ENCODE peak calls at places on chromosomes 11 and 22, in five cellular contexts. One of them, this sample, is unnamed.

GRCh38 chr22:47600791-47601400 is 838.4 kb downstream of the TBC1D22A start:
- DNase-seq in trophoblast cell: no peak
- DNase-seq in H9: no peak
- DNase-seq in H1: no peak
- DNase-seq in neuronal stem cell: no peak
- DNase-seq in this sample: no peak

GRCh38 chr11:132914600-132914999 is 617.7 kb downstream of the OPCML start:
- DNase-seq in neuronal stem cell: no peak
- DNase-seq in H1: no peak
- DNase-seq in trophoblast cell: no peak
- DNase-seq in H9: no peak
- DNase-seq in this sample: no peak

GRCh38 chr22:50677493-50678217 is 5.0 kb downstream of the SHANK3 start:
- DNase-seq in H9: no peak
- DNase-seq in trophoblast cell: no peak
- DNase-seq in neuronal stem cell: no peak
- DNase-seq in H1: no peak
- DNase-seq in this sample: no peak

GRCh38 chr11:65254724-65255123 is 7.0 kb upstream of the POLA2 start:
- DNase-seq in trophoblast cell: no peak
- DNase-seq in H1: no peak
- DNase-seq in H9: no peak
- DNase-seq in neuronal stem cell: no peak
- DNase-seq in this sample: no peak

GRCh38 chr11:83648610-83649467 is 362.7 kb upstream of the CCDC90B start:
- DNase-seq in H9: no peak
- DNase-seq in trophoblast cell: no peak
- DNase-seq in neuronal stem cell: peak
- DNase-seq in H1: no peak
- DNase-seq in this sample: peak

GRCh38 chr11:89487016-89487415 is 4.2 kb downstream of the NOX4 start:
- DNase-seq in H1: no peak
- DNase-seq in trophoblast cell: no peak
- DNase-seq in neuronal stem cell: no peak
- DNase-seq in H9: no peak
- DNase-seq in this sample: no peak

GRCh38 chr11:2530131-2530854 is 85.5 kb downstream of the KCNQ1 start:
- DNase-seq in trophoblast cell: no peak
- DNase-seq in H1: no peak
- DNase-seq in neuronal stem cell: no peak
- DNase-seq in H9: no peak
- DNase-seq in this sample: no peak

GRCh38 chr11:81995907-81996306 is 737.8 kb downstream of the FAM181B start:
- DNase-seq in neuronal stem cell: no peak
- DNase-seq in trophoblast cell: no peak
- DNase-seq in H9: no peak
- DNase-seq in H1: no peak
- DNase-seq in this sample: no peak

GRCh38 chr11:73325036-73325981 is 17.2 kb downstream of the ARHGEF17 start:
- DNase-seq in H9: no peak
- DNase-seq in H1: no peak
- DNase-seq in trophoblast cell: peak
- DNase-seq in neuronal stem cell: no peak
- DNase-seq in this sample: peak

GRCh38 chr11:70064011-70064725 is 13.9 kb upstream of the ANO1 start:
- DNase-seq in H9: peak
- DNase-seq in H1: no peak
- DNase-seq in neuronal stem cell: no peak
- DNase-seq in trophoblast cell: no peak
- DNase-seq in this sample: no peak

GRCh38 chr22:38504731-38505594 is 1.1 kb downstream of the DDX17 start:
- DNase-seq in neuronal stem cell: peak
- DNase-seq in H1: no peak
- DNase-seq in H9: no peak
- DNase-seq in trophoblast cell: no peak
- DNase-seq in this sample: peak

GRCh38 chr11:29100967-29101366 is 915.9 kb downstream of the KCNA4 start:
- DNase-seq in H1: no peak
- DNase-seq in trophoblast cell: no peak
- DNase-seq in neuronal stem cell: no peak
- DNase-seq in H9: no peak
- DNase-seq in this sample: no peak

GRCh38 chr11:63866211-63866610 is 27.3 kb downstream of the MARK2 start:
- DNase-seq in trophoblast cell: no peak
- DNase-seq in H9: no peak
- DNase-seq in H1: no peak
- DNase-seq in neuronal stem cell: no peak
- DNase-seq in this sample: peak

GRCh38 chr11:74472030-74472429 is 4.7 kb upstream of the KCNE3 start:
- DNase-seq in trophoblast cell: no peak
- DNase-seq in H1: no peak
- DNase-seq in H9: no peak
- DNase-seq in neuronal stem cell: no peak
- DNase-seq in this sample: no peak
- H2BK12ac ChIP-seq in trophoblast cell: no peak
- H2BK12ac ChIP-seq in H1: no peak
- H2BK12ac ChIP-seq in H9: no peak
- H2BK12ac ChIP-seq in neuronal stem cell: no peak
- H2BK12ac ChIP-seq in this sample: no peak

DNA sequence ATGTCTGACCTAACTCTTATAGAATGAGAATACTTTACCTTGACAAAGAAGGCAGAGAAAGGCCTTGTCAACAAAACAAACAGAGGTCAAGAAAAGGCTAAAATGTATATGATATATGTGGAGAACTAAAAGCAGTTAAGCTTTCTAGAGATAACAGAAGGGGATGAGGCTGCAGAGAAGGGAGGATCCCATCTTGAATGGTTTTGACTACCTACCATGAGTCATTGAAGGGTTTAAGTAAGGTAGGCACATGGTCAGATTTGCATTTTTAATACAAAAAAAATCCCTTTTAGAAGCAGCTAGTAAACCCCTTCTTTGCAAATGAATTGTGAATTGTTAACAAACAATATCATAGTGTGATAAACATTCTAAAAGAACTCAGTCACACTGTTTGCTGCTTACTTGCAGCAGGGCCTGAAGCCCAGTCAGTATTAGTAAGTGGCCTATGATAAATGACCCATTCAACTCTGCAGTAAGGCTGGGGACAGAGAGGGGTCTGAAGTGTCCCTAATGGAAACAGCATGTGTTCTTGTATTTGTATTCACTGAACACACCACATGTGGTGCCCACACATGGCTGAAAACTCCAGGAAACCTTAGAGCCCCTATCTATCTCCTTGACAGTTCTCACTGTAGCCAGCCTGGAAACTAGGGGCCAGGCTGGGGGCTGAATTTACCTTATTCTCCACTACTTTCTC is 328.8 kb upstream of the PITPNB start:
- DNase-seq in neuronal stem cell: no peak
- DNase-seq in H9: no peak
- DNase-seq in trophoblast cell: no peak
- DNase-seq in H1: no peak
- DNase-seq in this sample: no peak
- H2BK12ac ChIP-seq in neuronal stem cell: no peak
- H2BK12ac ChIP-seq in H9: no peak
- H2BK12ac ChIP-seq in trophoblast cell: peak
- H2BK12ac ChIP-seq in H1: no peak
- H2BK12ac ChIP-seq in this sample: no peak

DNA sequence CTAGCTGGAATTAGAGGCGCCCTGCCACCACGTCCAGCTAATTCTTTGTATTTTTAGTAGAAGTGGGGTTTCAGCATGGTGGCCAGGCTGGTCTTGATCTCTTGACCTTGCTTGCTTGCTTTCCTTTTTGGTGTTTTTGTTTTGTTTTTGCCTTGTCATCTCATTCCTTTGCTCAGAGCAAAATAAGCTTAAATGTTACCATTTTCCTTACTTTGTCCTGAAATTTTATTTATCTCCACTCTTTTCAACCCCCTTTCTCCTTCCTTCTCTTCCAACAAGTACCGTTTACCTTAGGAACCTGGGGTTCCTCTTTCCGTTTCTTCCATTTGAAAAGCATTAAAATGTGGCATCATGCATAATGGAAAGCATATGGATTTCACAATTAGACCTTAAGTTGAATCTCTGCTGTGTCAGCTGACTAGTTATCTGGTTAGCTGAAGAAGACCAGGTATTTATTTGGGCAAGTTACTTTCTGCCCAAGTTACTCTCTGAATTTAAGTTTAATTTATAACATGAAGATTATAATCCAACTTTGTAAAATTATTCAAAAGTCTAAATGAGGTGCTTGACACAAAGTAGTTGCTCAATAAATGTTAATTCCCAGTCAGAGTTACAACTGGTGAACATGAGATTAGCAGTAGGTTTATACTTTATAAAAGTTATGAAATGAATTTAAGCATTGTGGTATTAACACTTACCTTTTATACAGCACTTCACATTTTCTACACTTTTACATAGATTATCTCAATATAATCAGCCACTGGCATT is 69.7 kb downstream of the PRMT3 start:
- DNase-seq in H1: no peak
- DNase-seq in trophoblast cell: no peak
- DNase-seq in H9: no peak
- DNase-seq in neuronal stem cell: no peak
- DNase-seq in this sample: no peak
- H2BK12ac ChIP-seq in H1: no peak
- H2BK12ac ChIP-seq in trophoblast cell: no peak
- H2BK12ac ChIP-seq in H9: no peak
- H2BK12ac ChIP-seq in neuronal stem cell: no peak
- H2BK12ac ChIP-seq in this sample: no peak

DNA sequence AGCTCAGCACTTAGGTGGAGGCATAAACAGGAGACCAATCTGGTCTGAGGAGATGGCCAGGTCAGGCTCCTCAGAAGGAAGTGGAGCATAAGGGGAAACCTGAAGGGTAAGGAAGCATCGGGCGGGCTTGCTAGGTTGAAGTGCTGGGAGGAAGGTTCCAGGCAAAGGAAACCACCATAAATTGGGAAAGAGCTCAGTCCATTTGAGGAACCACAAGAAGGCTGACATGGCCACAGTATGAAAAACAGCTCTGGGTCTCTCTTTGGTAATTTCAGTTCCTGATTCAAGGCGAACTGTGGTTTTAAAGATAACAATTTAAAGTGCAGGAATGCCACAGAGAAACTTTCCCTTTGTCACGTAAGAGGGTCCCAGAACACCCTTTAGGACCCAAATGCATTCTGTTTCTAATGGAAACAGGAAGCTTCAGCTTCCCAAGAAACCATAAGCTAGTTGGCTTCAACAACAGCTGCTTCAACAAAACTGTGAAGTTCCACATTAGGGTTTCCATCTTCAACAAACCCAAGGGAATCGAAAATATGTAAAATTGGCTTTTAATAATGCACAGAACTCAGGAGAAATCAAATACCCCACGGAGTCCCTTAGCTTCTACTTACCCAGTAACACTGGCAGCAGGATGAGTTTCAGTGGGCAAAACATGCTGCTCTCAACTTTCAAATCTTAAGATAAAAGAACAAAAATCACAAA is 10.4 kb downstream of the JAML start:
- DNase-seq in trophoblast cell: no peak
- DNase-seq in H1: no peak
- DNase-seq in neuronal stem cell: no peak
- DNase-seq in H9: no peak
- DNase-seq in this sample: no peak
- H2BK12ac ChIP-seq in trophoblast cell: no peak
- H2BK12ac ChIP-seq in H1: peak
- H2BK12ac ChIP-seq in neuronal stem cell: no peak
- H2BK12ac ChIP-seq in H9: peak
- H2BK12ac ChIP-seq in this sample: no peak

GRCh38 chr22:40240671-40241070 is 62.9 kb downstream of the TNRC6B start:
- DNase-seq in H1: no peak
- DNase-seq in neuronal stem cell: no peak
- DNase-seq in H9: peak
- DNase-seq in trophoblast cell: no peak
- DNase-seq in this sample: no peak

GRCh38 chr22:40238425-40239344 is 61.0 kb downstream of the TNRC6B start:
- DNase-seq in neuronal stem cell: no peak
- DNase-seq in H1: no peak
- DNase-seq in H9: no peak
- DNase-seq in trophoblast cell: no peak
- DNase-seq in this sample: peak

GRCh38 chr22:40237788-40238424 is 60.2 kb downstream of the TNRC6B start:
- DNase-seq in H9: no peak
- DNase-seq in trophoblast cell: no peak
- DNase-seq in H1: no peak
- DNase-seq in neuronal stem cell: no peak
- DNase-seq in this sample: no peak

GRCh38 chr22:40240160-40240559 is 62.4 kb downstream of the TNRC6B start:
- DNase-seq in neuronal stem cell: peak
- DNase-seq in trophoblast cell: no peak
- DNase-seq in H9: peak
- DNase-seq in H1: no peak
- DNase-seq in this sample: no peak

GRCh38 chr22:40239345-40239683 is 61.6 kb downstream of the TNRC6B start:
- DNase-seq in H9: no peak
- DNase-seq in H1: no peak
- DNase-seq in neuronal stem cell: no peak
- DNase-seq in trophoblast cell: no peak
- DNase-seq in this sample: no peak
- H2BK12ac ChIP-seq in H9: no peak
- H2BK12ac ChIP-seq in H1: no peak
- H2BK12ac ChIP-seq in neuronal stem cell: no peak
- H2BK12ac ChIP-seq in trophoblast cell: no peak
- H2BK12ac ChIP-seq in this sample: no peak

GRCh38 chr11:106413222-106413621 is 335.8 kb downstream of the AASDHPPT start:
- DNase-seq in neuronal stem cell: no peak
- DNase-seq in H1: no peak
- DNase-seq in H9: no peak
- DNase-seq in trophoblast cell: no peak
- DNase-seq in this sample: no peak

GRCh38 chr11:106409201-106409600 is 331.7 kb downstream of the AASDHPPT start:
- DNase-seq in H9: no peak
- DNase-seq in trophoblast cell: no peak
- DNase-seq in H1: no peak
- DNase-seq in neuronal stem cell: no peak
- DNase-seq in this sample: no peak

GRCh38 chr11:106410902-106411301 is 333.4 kb downstream of the AASDHPPT start:
- DNase-seq in trophoblast cell: no peak
- DNase-seq in H9: no peak
- DNase-seq in neuronal stem cell: no peak
- DNase-seq in H1: no peak
- DNase-seq in this sample: no peak

GRCh38 chr11:106415510-106415909 is 338.0 kb downstream of the AASDHPPT start:
- DNase-seq in H9: no peak
- DNase-seq in trophoblast cell: no peak
- DNase-seq in neuronal stem cell: no peak
- DNase-seq in H1: no peak
- DNase-seq in this sample: no peak

GRCh38 chr11:106409681-106410080 is 332.2 kb downstream of the AASDHPPT start:
- DNase-seq in H9: no peak
- DNase-seq in trophoblast cell: peak
- DNase-seq in H1: no peak
- DNase-seq in neuronal stem cell: no peak
- DNase-seq in this sample: no peak
- H2BK12ac ChIP-seq in H9: no peak
- H2BK12ac ChIP-seq in trophoblast cell: no peak
- H2BK12ac ChIP-seq in H1: no peak
- H2BK12ac ChIP-seq in neuronal stem cell: no peak
- H2BK12ac ChIP-seq in this sample: no peak

GRCh38 chr11:15690326-15690725 is 575.6 kb downstream of the INSC start:
- DNase-seq in neuronal stem cell: no peak
- DNase-seq in H9: no peak
- DNase-seq in trophoblast cell: no peak
- DNase-seq in H1: no peak
- DNase-seq in this sample: no peak
- H2BK12ac ChIP-seq in neuronal stem cell: no peak
- H2BK12ac ChIP-seq in H9: no peak
- H2BK12ac ChIP-seq in trophoblast cell: no peak
- H2BK12ac ChIP-seq in H1: no peak
- H2BK12ac ChIP-seq in this sample: no peak

This sample was measured in mesenchymal stem cell.